ENCODE peak calls at places on chromosomes 12 and 14, in five cellular contexts. One of them, this sample, is unnamed. For H3K27me3 and H3K4me1, the result is how much of the 10 kb centered on the place peaks cover.

GRCh38 chr12:57268264-57268663 is 17.3 kb upstream of the STAC3 start:
- DNase-seq in cardiac muscle cell: no peak
- DNase-seq in endodermal cell: no peak
- DNase-seq in effector memory CD4-positive, alpha-beta T cell: no peak
- DNase-seq in ovary: no peak
- DNase-seq in this sample: no peak

GRCh38 chr14:68526420-68527105 is 266.3 kb downstream of the ZFP36L1 start:
- DNase-seq in cardiac muscle cell: no peak
- DNase-seq in endodermal cell: no peak
- DNase-seq in effector memory CD4-positive, alpha-beta T cell: no peak
- DNase-seq in ovary: no peak
- DNase-seq in this sample: no peak

GRCh38 chr14:85580536-85581165 is 50.7 kb downstream of the FLRT2 start:
- DNase-seq in cardiac muscle cell: no peak
- DNase-seq in endodermal cell: no peak
- DNase-seq in effector memory CD4-positive, alpha-beta T cell: no peak
- DNase-seq in ovary: no peak
- DNase-seq in this sample: no peak

GRCh38 chr14:39247256-39247655 is 13.5 kb downstream of the MIA2 start:
- DNase-seq in cardiac muscle cell: no peak
- DNase-seq in endodermal cell: no peak
- DNase-seq in effector memory CD4-positive, alpha-beta T cell: no peak
- DNase-seq in ovary: no peak
- DNase-seq in this sample: no peak

GRCh38 chr12:26845984-26846383 is 13.0 kb upstream of the ITPR2 start:
- DNase-seq in cardiac muscle cell: peak
- DNase-seq in endodermal cell: no peak
- DNase-seq in effector memory CD4-positive, alpha-beta T cell: no peak
- DNase-seq in ovary: no peak
- DNase-seq in this sample: no peak

GRCh38 chr14:79515158-79515557 is 696.1 kb downstream of the DIO2 start:
- DNase-seq in cardiac muscle cell: no peak
- DNase-seq in endodermal cell: peak
- DNase-seq in effector memory CD4-positive, alpha-beta T cell: no peak
- DNase-seq in ovary: no peak
- DNase-seq in this sample: no peak

GRCh38 chr14:34981743-34982420 is 910 bp upstream of the SRP54 start:
- DNase-seq in cardiac muscle cell: peak
- DNase-seq in endodermal cell: peak
- DNase-seq in effector memory CD4-positive, alpha-beta T cell: no peak
- DNase-seq in ovary: no peak
- DNase-seq in this sample: peak

GRCh38 chr14:97851438-97851995 is 1054.3 kb downstream of the VRK1 start:
- DNase-seq in cardiac muscle cell: no peak
- DNase-seq in endodermal cell: no peak
- DNase-seq in effector memory CD4-positive, alpha-beta T cell: no peak
- DNase-seq in ovary: no peak
- DNase-seq in this sample: no peak

GRCh38 chr14:69582829-69583228 is 8.2 kb upstream of the CCDC177 start:
- DNase-seq in cardiac muscle cell: no peak
- DNase-seq in endodermal cell: no peak
- DNase-seq in effector memory CD4-positive, alpha-beta T cell: no peak
- DNase-seq in ovary: no peak
- DNase-seq in this sample: no peak

GRCh38 chr12:68972570-68972969 is 39.6 kb upstream of the CPM start:
- DNase-seq in cardiac muscle cell: no peak
- DNase-seq in endodermal cell: no peak
- DNase-seq in effector memory CD4-positive, alpha-beta T cell: no peak
- DNase-seq in ovary: no peak
- DNase-seq in this sample: no peak

GRCh38 chr14:68711551-68712437 is 81.1 kb downstream of the ZFP36L1 start:
- DNase-seq in cardiac muscle cell: no peak
- DNase-seq in endodermal cell: no peak
- DNase-seq in effector memory CD4-positive, alpha-beta T cell: no peak
- DNase-seq in ovary: no peak
- DNase-seq in this sample: peak

GRCh38 chr12:46858368-46858767 is 32.6 kb upstream of the SLC38A4 start:
- DNase-seq in cardiac muscle cell: no peak
- DNase-seq in endodermal cell: no peak
- DNase-seq in effector memory CD4-positive, alpha-beta T cell: no peak
- DNase-seq in ovary: no peak
- DNase-seq in this sample: no peak

GRCh38 chr12:111868676-111869588 is 26.9 kb downstream of the MAPKAPK5 start:
- DNase-seq in cardiac muscle cell: no peak
- DNase-seq in endodermal cell: peak
- DNase-seq in effector memory CD4-positive, alpha-beta T cell: no peak
- DNase-seq in ovary: no peak
- DNase-seq in this sample: no peak

GRCh38 chr12:122203968-122204828 is 689 bp downstream of the B3GNT4 start:
- DNase-seq in cardiac muscle cell: peak
- DNase-seq in endodermal cell: peak
- DNase-seq in effector memory CD4-positive, alpha-beta T cell: no peak
- DNase-seq in ovary: peak
- DNase-seq in this sample: no peak

GRCh38 chr14:99037777-99038176 is 234.2 kb downstream of the BCL11B start:
- DNase-seq in cardiac muscle cell: no peak
- DNase-seq in endodermal cell: peak
- DNase-seq in effector memory CD4-positive, alpha-beta T cell: no peak
- DNase-seq in ovary: no peak
- DNase-seq in this sample: no peak

GRCh38 chr14:84340938-84341337 is 1189.0 kb upstream of the FLRT2 start:
- DNase-seq in cardiac muscle cell: no peak
- DNase-seq in endodermal cell: no peak
- DNase-seq in effector memory CD4-positive, alpha-beta T cell: no peak
- DNase-seq in ovary: no peak
- DNase-seq in this sample: no peak

GRCh38 chr12:46265734-46266133 is 3.1 kb downstream of the SLC38A1 start:
- DNase-seq in cardiac muscle cell: no peak
- DNase-seq in endodermal cell: no peak
- DNase-seq in effector memory CD4-positive, alpha-beta T cell: no peak
- DNase-seq in ovary: no peak
- DNase-seq in this sample: no peak

GRCh38 chr14:104800600-104801283 is at the start of gene ZBTB42:
- DNase-seq in cardiac muscle cell: peak
- DNase-seq in endodermal cell: peak
- DNase-seq in effector memory CD4-positive, alpha-beta T cell: peak
- DNase-seq in ovary: peak
- DNase-seq in this sample: peak

GRCh38 chr12:48008950-48009349 is 4.7 kb upstream of the COL2A1 start:
- DNase-seq in cardiac muscle cell: no peak
- DNase-seq in endodermal cell: no peak
- DNase-seq in effector memory CD4-positive, alpha-beta T cell: no peak
- DNase-seq in ovary: no peak
- DNase-seq in this sample: no peak
- H3K27me3 ChIP-seq in cardiac muscle cell: half or more
- H3K27me3 ChIP-seq in endodermal cell: half or more
- H3K27me3 ChIP-seq in effector memory CD4-positive, alpha-beta T cell: under half
- H3K27me3 ChIP-seq in ovary: under half
- H3K27me3 ChIP-seq in this sample: under half

GRCh38 chr12:128814411-128815261 is 9.1 kb downstream of the SLC15A4 start:
- DNase-seq in cardiac muscle cell: no peak
- DNase-seq in endodermal cell: no peak
- DNase-seq in effector memory CD4-positive, alpha-beta T cell: no peak
- DNase-seq in ovary: no peak
- DNase-seq in this sample: no peak
- H3K4me1 ChIP-seq in cardiac muscle cell: under half
- H3K4me1 ChIP-seq in endodermal cell: under half
- H3K4me1 ChIP-seq in effector memory CD4-positive, alpha-beta T cell: under half
- H3K4me1 ChIP-seq in ovary: under half
- H3K4me1 ChIP-seq in this sample: under half

GRCh38 chr12:7637641-7638040 is 28.1 kb downstream of the APOBEC1 start:
- DNase-seq in cardiac muscle cell: no peak
- DNase-seq in endodermal cell: peak
- DNase-seq in effector memory CD4-positive, alpha-beta T cell: no peak
- DNase-seq in ovary: no peak
- DNase-seq in this sample: no peak
- H3K4me3 ChIP-seq in cardiac muscle cell: peak
- H3K4me3 ChIP-seq in endodermal cell: peak
- H3K4me3 ChIP-seq in effector memory CD4-positive, alpha-beta T cell: no peak
- H3K4me3 ChIP-seq in ovary: no peak
- H3K4me3 ChIP-seq in this sample: no peak

GRCh38 chr12:1882405-1882804 is 36.0 kb downstream of the CACNA2D4 start:
- DNase-seq in cardiac muscle cell: no peak
- DNase-seq in endodermal cell: no peak
- DNase-seq in effector memory CD4-positive, alpha-beta T cell: no peak
- DNase-seq in ovary: no peak
- DNase-seq in this sample: no peak
- H3K27me3 ChIP-seq in cardiac muscle cell: under half
- H3K27me3 ChIP-seq in endodermal cell: under half
- H3K27me3 ChIP-seq in effector memory CD4-positive, alpha-beta T cell: under half
- H3K27me3 ChIP-seq in ovary: under half
- H3K27me3 ChIP-seq in this sample: under half

GRCh38 chr12:58453306-58453705 is 467.0 kb downstream of the LRIG3 start:
- DNase-seq in cardiac muscle cell: no peak
- DNase-seq in endodermal cell: no peak
- DNase-seq in effector memory CD4-positive, alpha-beta T cell: no peak
- DNase-seq in ovary: no peak
- DNase-seq in this sample: no peak
- H3K4me1 ChIP-seq in cardiac muscle cell: under half
- H3K4me1 ChIP-seq in endodermal cell: under half
- H3K4me1 ChIP-seq in effector memory CD4-positive, alpha-beta T cell: under half
- H3K4me1 ChIP-seq in ovary: under half
- H3K4me1 ChIP-seq in this sample: under half

DNA sequence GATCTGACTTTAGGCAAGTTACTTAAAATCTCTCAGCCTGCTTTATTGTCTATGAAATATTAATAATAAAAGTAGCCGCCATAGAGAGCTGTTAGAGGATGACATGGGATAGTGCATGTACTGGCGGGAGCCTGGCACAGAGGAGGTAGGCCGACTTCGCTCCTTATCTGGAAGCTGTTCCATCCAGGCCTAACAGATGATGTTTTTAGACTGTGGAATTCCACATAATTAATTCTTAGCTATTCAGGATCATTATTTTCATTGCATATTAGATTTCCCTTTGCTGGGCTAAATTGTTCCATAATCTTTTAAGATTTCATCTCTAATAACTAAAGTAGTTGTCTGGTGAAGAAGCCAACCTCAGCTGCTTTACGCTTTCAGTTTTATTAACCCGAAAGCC is 30.8 kb downstream of the CNTN1 start:
- DNase-seq in cardiac muscle cell: no peak
- DNase-seq in endodermal cell: no peak
- DNase-seq in effector memory CD4-positive, alpha-beta T cell: no peak
- DNase-seq in ovary: no peak
- DNase-seq in this sample: no peak
- H3K4me3 ChIP-seq in cardiac muscle cell: no peak
- H3K4me3 ChIP-seq in endodermal cell: no peak
- H3K4me3 ChIP-seq in effector memory CD4-positive, alpha-beta T cell: no peak
- H3K4me3 ChIP-seq in ovary: no peak
- H3K4me3 ChIP-seq in this sample: no peak

GRCh38 chr14:36649872-36650650 is 11.6 kb upstream of the PAX9 start:
- DNase-seq in cardiac muscle cell: no peak
- DNase-seq in endodermal cell: no peak
- DNase-seq in effector memory CD4-positive, alpha-beta T cell: no peak
- DNase-seq in ovary: no peak
- DNase-seq in this sample: no peak

GRCh38 chr14:36646664-36647416 is 14.8 kb upstream of the PAX9 start:
- DNase-seq in cardiac muscle cell: no peak
- DNase-seq in endodermal cell: peak
- DNase-seq in effector memory CD4-positive, alpha-beta T cell: no peak
- DNase-seq in ovary: no peak
- DNase-seq in this sample: no peak

GRCh38 chr14:36652542-36653201 is 9.0 kb upstream of the PAX9 start:
- DNase-seq in cardiac muscle cell: no peak
- DNase-seq in endodermal cell: no peak
- DNase-seq in effector memory CD4-positive, alpha-beta T cell: no peak
- DNase-seq in ovary: no peak
- DNase-seq in this sample: no peak

GRCh38 chr14:36647827-36648753 is 13.6 kb upstream of the PAX9 start:
- DNase-seq in cardiac muscle cell: peak
- DNase-seq in endodermal cell: peak
- DNase-seq in effector memory CD4-positive, alpha-beta T cell: no peak
- DNase-seq in ovary: no peak
- DNase-seq in this sample: no peak

DNA sequence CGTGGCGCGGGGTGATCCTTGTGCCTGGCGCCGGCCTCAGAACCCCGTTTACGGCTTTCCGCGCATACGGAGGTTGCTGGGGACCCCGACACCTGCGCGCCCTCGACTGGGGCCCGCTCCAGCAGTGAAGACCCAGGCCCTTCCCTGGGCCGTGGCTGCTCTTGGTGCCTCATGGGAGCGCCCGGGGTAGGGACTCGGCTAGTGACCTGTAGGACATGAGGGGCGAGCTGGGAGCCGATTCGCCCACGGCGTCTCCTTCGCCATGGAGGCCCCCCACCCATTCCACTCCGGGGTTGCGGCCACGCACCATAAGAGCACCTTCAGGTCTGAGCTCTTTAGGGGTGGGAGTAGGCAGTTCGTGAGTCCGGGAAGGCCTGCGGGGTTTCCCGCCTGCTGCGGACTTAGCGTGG is 14.2 kb upstream of the PAX9 start:
- DNase-seq in cardiac muscle cell: no peak
- DNase-seq in endodermal cell: no peak
- DNase-seq in effector memory CD4-positive, alpha-beta T cell: no peak
- DNase-seq in ovary: no peak
- DNase-seq in this sample: no peak
- H3K27me3 ChIP-seq in cardiac muscle cell: half or more
- H3K27me3 ChIP-seq in endodermal cell: half or more
- H3K27me3 ChIP-seq in effector memory CD4-positive, alpha-beta T cell: under half
- H3K27me3 ChIP-seq in ovary: under half
- H3K27me3 ChIP-seq in this sample: under half

This sample was measured in CD8-positive, alpha-beta memory T cell.